ENCODE peak calls at places on chromosome 22, in nine cellular contexts. One of them, this sample, is unnamed.

GRCh38 chr22:20299736-20300136 is 20.1 kb downstream of the DGCR6L start:
- DNase-seq in AG04450: no peak
- DNase-seq in MM.1S: no peak
- DNase-seq in stimulated activated CD4-positive, alpha-beta T cell treated with anti-CD3 and anti-CD28 coated beads, TNF-alpha, amount 100 ng/mL, for 24 hours: no peak
- DNase-seq in HEK293T: no peak
- DNase-seq in A549: no peak
- DNase-seq in NCI-H748 treated with DMSO at 0.1 percent for 48 hours: no peak
- DNase-seq in GDM1: no peak
- DNase-seq in NCI-H2107: no peak
- DNase-seq in this sample: no peak

GRCh38 chr22:39135092-39135896 is 17.2 kb downstream of the CBX7 start:
- DNase-seq in AG04450: no peak
- DNase-seq in MM.1S: no peak
- DNase-seq in stimulated activated CD4-positive, alpha-beta T cell treated with anti-CD3 and anti-CD28 coated beads, TNF-alpha, amount 100 ng/mL, for 24 hours: no peak
- DNase-seq in HEK293T: peak
- DNase-seq in A549: peak
- DNase-seq in NCI-H748 treated with DMSO at 0.1 percent for 48 hours: peak
- DNase-seq in GDM1: no peak
- DNase-seq in NCI-H2107: no peak
- DNase-seq in this sample: peak

GRCh38 chr22:32480238-32480637 is 5.6 kb downstream of the FBXO7 start:
- DNase-seq in AG04450: no peak
- DNase-seq in MM.1S: no peak
- DNase-seq in stimulated activated CD4-positive, alpha-beta T cell treated with anti-CD3 and anti-CD28 coated beads, TNF-alpha, amount 100 ng/mL, for 24 hours: no peak
- DNase-seq in HEK293T: no peak
- DNase-seq in A549: no peak
- DNase-seq in NCI-H748 treated with DMSO at 0.1 percent for 48 hours: no peak
- DNase-seq in GDM1: no peak
- DNase-seq in NCI-H2107: no peak
- DNase-seq in this sample: peak

GRCh38 chr22:38710352-38710751 is 4.6 kb downstream of the GTPBP1 start:
- DNase-seq in AG04450: no peak
- DNase-seq in MM.1S: no peak
- DNase-seq in stimulated activated CD4-positive, alpha-beta T cell treated with anti-CD3 and anti-CD28 coated beads, TNF-alpha, amount 100 ng/mL, for 24 hours: no peak
- DNase-seq in HEK293T: no peak
- DNase-seq in A549: no peak
- DNase-seq in NCI-H748 treated with DMSO at 0.1 percent for 48 hours: no peak
- DNase-seq in GDM1: no peak
- DNase-seq in NCI-H2107: no peak
- DNase-seq in this sample: no peak

GRCh38 chr22:30610299-30610698 is 3.3 kb downstream of the TCN2 start:
- DNase-seq in AG04450: no peak
- DNase-seq in MM.1S: no peak
- DNase-seq in stimulated activated CD4-positive, alpha-beta T cell treated with anti-CD3 and anti-CD28 coated beads, TNF-alpha, amount 100 ng/mL, for 24 hours: no peak
- DNase-seq in HEK293T: no peak
- DNase-seq in A549: no peak
- DNase-seq in NCI-H748 treated with DMSO at 0.1 percent for 48 hours: no peak
- DNase-seq in GDM1: no peak
- DNase-seq in NCI-H2107: no peak
- DNase-seq in this sample: no peak

GRCh38 chr22:49617866-49618688 is 209.6 kb downstream of the BRD1 start:
- DNase-seq in AG04450: no peak
- DNase-seq in MM.1S: no peak
- DNase-seq in stimulated activated CD4-positive, alpha-beta T cell treated with anti-CD3 and anti-CD28 coated beads, TNF-alpha, amount 100 ng/mL, for 24 hours: no peak
- DNase-seq in HEK293T: no peak
- DNase-seq in A549: no peak
- DNase-seq in NCI-H748 treated with DMSO at 0.1 percent for 48 hours: no peak
- DNase-seq in GDM1: no peak
- DNase-seq in NCI-H2107: no peak
- DNase-seq in this sample: no peak

GRCh38 chr22:23053051-23053707 is 17.1 kb upstream of the GNAZ start:
- DNase-seq in AG04450: no peak
- DNase-seq in MM.1S: no peak
- DNase-seq in stimulated activated CD4-positive, alpha-beta T cell treated with anti-CD3 and anti-CD28 coated beads, TNF-alpha, amount 100 ng/mL, for 24 hours: no peak
- DNase-seq in HEK293T: no peak
- DNase-seq in A549: no peak
- DNase-seq in NCI-H748 treated with DMSO at 0.1 percent for 48 hours: no peak
- DNase-seq in GDM1: no peak
- DNase-seq in NCI-H2107: no peak
- DNase-seq in this sample: no peak

GRCh38 chr22:45880091-45880651 is 96.8 kb downstream of the WNT7B start:
- DNase-seq in AG04450: no peak
- DNase-seq in MM.1S: no peak
- DNase-seq in stimulated activated CD4-positive, alpha-beta T cell treated with anti-CD3 and anti-CD28 coated beads, TNF-alpha, amount 100 ng/mL, for 24 hours: no peak
- DNase-seq in HEK293T: no peak
- DNase-seq in A549: no peak
- DNase-seq in NCI-H748 treated with DMSO at 0.1 percent for 48 hours: no peak
- DNase-seq in GDM1: no peak
- DNase-seq in NCI-H2107: no peak
- DNase-seq in this sample: no peak

GRCh38 chr22:37639070-37639760 is at the start of gene SH3BP1:
- DNase-seq in AG04450: no peak
- DNase-seq in MM.1S: peak
- DNase-seq in stimulated activated CD4-positive, alpha-beta T cell treated with anti-CD3 and anti-CD28 coated beads, TNF-alpha, amount 100 ng/mL, for 24 hours: no peak
- DNase-seq in HEK293T: peak
- DNase-seq in A549: no peak
- DNase-seq in NCI-H748 treated with DMSO at 0.1 percent for 48 hours: no peak
- DNase-seq in GDM1: peak
- DNase-seq in NCI-H2107: no peak
- DNase-seq in this sample: peak

GRCh38 chr22:17862646-17863181 is 88.4 kb upstream of the BID start:
- DNase-seq in AG04450: no peak
- DNase-seq in MM.1S: peak
- DNase-seq in stimulated activated CD4-positive, alpha-beta T cell treated with anti-CD3 and anti-CD28 coated beads, TNF-alpha, amount 100 ng/mL, for 24 hours: no peak
- DNase-seq in HEK293T: no peak
- DNase-seq in A549: no peak
- DNase-seq in NCI-H748 treated with DMSO at 0.1 percent for 48 hours: no peak
- DNase-seq in GDM1: peak
- DNase-seq in NCI-H2107: no peak
- DNase-seq in this sample: no peak

GRCh38 chr22:22554324-22555284 is 4.5 kb downstream of the PRAME start:
- DNase-seq in AG04450: no peak
- DNase-seq in MM.1S: no peak
- DNase-seq in stimulated activated CD4-positive, alpha-beta T cell treated with anti-CD3 and anti-CD28 coated beads, TNF-alpha, amount 100 ng/mL, for 24 hours: no peak
- DNase-seq in HEK293T: no peak
- DNase-seq in A549: no peak
- DNase-seq in NCI-H748 treated with DMSO at 0.1 percent for 48 hours: no peak
- DNase-seq in GDM1: no peak
- DNase-seq in NCI-H2107: no peak
- DNase-seq in this sample: no peak

GRCh38 chr22:30205281-30206115 is 41.1 kb downstream of the LIF start:
- DNase-seq in AG04450: peak
- DNase-seq in MM.1S: no peak
- DNase-seq in stimulated activated CD4-positive, alpha-beta T cell treated with anti-CD3 and anti-CD28 coated beads, TNF-alpha, amount 100 ng/mL, for 24 hours: no peak
- DNase-seq in HEK293T: no peak
- DNase-seq in A549: peak
- DNase-seq in NCI-H748 treated with DMSO at 0.1 percent for 48 hours: no peak
- DNase-seq in GDM1: no peak
- DNase-seq in NCI-H2107: no peak
- DNase-seq in this sample: no peak

GRCh38 chr22:43853328-43853931 is 8.9 kb downstream of the SULT4A1 start:
- DNase-seq in AG04450: no peak
- DNase-seq in MM.1S: no peak
- DNase-seq in stimulated activated CD4-positive, alpha-beta T cell treated with anti-CD3 and anti-CD28 coated beads, TNF-alpha, amount 100 ng/mL, for 24 hours: no peak
- DNase-seq in HEK293T: no peak
- DNase-seq in A549: no peak
- DNase-seq in NCI-H748 treated with DMSO at 0.1 percent for 48 hours: no peak
- DNase-seq in GDM1: no peak
- DNase-seq in NCI-H2107: no peak
- DNase-seq in this sample: no peak

GRCh38 chr22:40670058-40670457 is 9.2 kb upstream of the MCHR1 start:
- DNase-seq in AG04450: no peak
- DNase-seq in MM.1S: no peak
- DNase-seq in stimulated activated CD4-positive, alpha-beta T cell treated with anti-CD3 and anti-CD28 coated beads, TNF-alpha, amount 100 ng/mL, for 24 hours: no peak
- DNase-seq in HEK293T: no peak
- DNase-seq in A549: no peak
- DNase-seq in NCI-H748 treated with DMSO at 0.1 percent for 48 hours: no peak
- DNase-seq in GDM1: no peak
- DNase-seq in NCI-H2107: no peak
- DNase-seq in this sample: no peak

GRCh38 chr22:33821290-33821689 is 99.0 kb downstream of the LARGE1 start:
- DNase-seq in AG04450: no peak
- DNase-seq in MM.1S: no peak
- DNase-seq in stimulated activated CD4-positive, alpha-beta T cell treated with anti-CD3 and anti-CD28 coated beads, TNF-alpha, amount 100 ng/mL, for 24 hours: no peak
- DNase-seq in HEK293T: no peak
- DNase-seq in A549: no peak
- DNase-seq in NCI-H748 treated with DMSO at 0.1 percent for 48 hours: no peak
- DNase-seq in GDM1: no peak
- DNase-seq in NCI-H2107: no peak
- DNase-seq in this sample: no peak

GRCh38 chr22:37544955-37545702 is 15.2 kb upstream of the CDC42EP1 start:
- DNase-seq in AG04450: no peak
- DNase-seq in MM.1S: peak
- DNase-seq in stimulated activated CD4-positive, alpha-beta T cell treated with anti-CD3 and anti-CD28 coated beads, TNF-alpha, amount 100 ng/mL, for 24 hours: peak
- DNase-seq in HEK293T: peak
- DNase-seq in A549: peak
- DNase-seq in NCI-H748 treated with DMSO at 0.1 percent for 48 hours: no peak
- DNase-seq in GDM1: peak
- DNase-seq in NCI-H2107: no peak
- DNase-seq in this sample: peak

GRCh38 chr22:39723899-39724351 is 153.4 kb downstream of the CACNA1I start:
- DNase-seq in AG04450: no peak
- DNase-seq in MM.1S: no peak
- DNase-seq in stimulated activated CD4-positive, alpha-beta T cell treated with anti-CD3 and anti-CD28 coated beads, TNF-alpha, amount 100 ng/mL, for 24 hours: no peak
- DNase-seq in HEK293T: no peak
- DNase-seq in A549: no peak
- DNase-seq in NCI-H748 treated with DMSO at 0.1 percent for 48 hours: no peak
- DNase-seq in GDM1: no peak
- DNase-seq in NCI-H2107: no peak
- DNase-seq in this sample: no peak

GRCh38 chr22:33000342-33001280 is 57.6 kb downstream of the SYN3 start:
- DNase-seq in AG04450: no peak
- DNase-seq in MM.1S: no peak
- DNase-seq in stimulated activated CD4-positive, alpha-beta T cell treated with anti-CD3 and anti-CD28 coated beads, TNF-alpha, amount 100 ng/mL, for 24 hours: no peak
- DNase-seq in HEK293T: peak
- DNase-seq in A549: peak
- DNase-seq in NCI-H748 treated with DMSO at 0.1 percent for 48 hours: no peak
- DNase-seq in GDM1: no peak
- DNase-seq in NCI-H2107: no peak
- DNase-seq in this sample: peak

GRCh38 chr22:41479671-41480396 is 10.9 kb downstream of the ACO2 start:
- DNase-seq in AG04450: no peak
- DNase-seq in MM.1S: no peak
- DNase-seq in stimulated activated CD4-positive, alpha-beta T cell treated with anti-CD3 and anti-CD28 coated beads, TNF-alpha, amount 100 ng/mL, for 24 hours: no peak
- DNase-seq in HEK293T: no peak
- DNase-seq in A549: no peak
- DNase-seq in NCI-H748 treated with DMSO at 0.1 percent for 48 hours: no peak
- DNase-seq in GDM1: no peak
- DNase-seq in NCI-H2107: no peak
- DNase-seq in this sample: no peak

GRCh38 chr22:24517446-24517845 is 22.3 kb downstream of the UPB1 start:
- DNase-seq in AG04450: no peak
- DNase-seq in MM.1S: no peak
- DNase-seq in stimulated activated CD4-positive, alpha-beta T cell treated with anti-CD3 and anti-CD28 coated beads, TNF-alpha, amount 100 ng/mL, for 24 hours: no peak
- DNase-seq in HEK293T: no peak
- DNase-seq in A549: no peak
- DNase-seq in NCI-H748 treated with DMSO at 0.1 percent for 48 hours: no peak
- DNase-seq in GDM1: no peak
- DNase-seq in NCI-H2107: no peak
- DNase-seq in this sample: no peak

GRCh38 chr22:41538583-41538982 is 5.7 kb downstream of the POLR3H start:
- DNase-seq in AG04450: no peak
- DNase-seq in MM.1S: no peak
- DNase-seq in stimulated activated CD4-positive, alpha-beta T cell treated with anti-CD3 and anti-CD28 coated beads, TNF-alpha, amount 100 ng/mL, for 24 hours: no peak
- DNase-seq in HEK293T: no peak
- DNase-seq in A549: no peak
- DNase-seq in NCI-H748 treated with DMSO at 0.1 percent for 48 hours: no peak
- DNase-seq in GDM1: no peak
- DNase-seq in NCI-H2107: no peak
- DNase-seq in this sample: no peak